ENCODE peak calls at places on chromosome 13, in ten cellular contexts. One of them, this sample, is unnamed.

GRCh38 chr13:44306401-44307192 is 67.0 kb upstream of the SERP2 start:
- DNase-seq in fibroblast of lung: peak
- DNase-seq in keratinocyte: no peak
- DNase-seq in GM04503: peak
- DNase-seq in activated CD4-positive, alpha-beta memory T cell treated with anti-CD3 and anti-CD28 coated beads for 36 hours: no peak
- DNase-seq in mucosa of gallbladder: peak
- DNase-seq in naive thymus-derived CD4-positive, alpha-beta T cell: no peak
- DNase-seq in foreskin keratinocyte: peak
- DNase-seq in occipital lobe: no peak
- DNase-seq in H9: peak
- DNase-seq in this sample: no peak

GRCh38 chr13:74193391-74193790 is 59.2 kb upstream of the KLF12 start:
- DNase-seq in activated CD4-positive, alpha-beta memory T cell treated with anti-CD3 and anti-CD28 coated beads for 36 hours: no peak
- DNase-seq in keratinocyte: no peak
- DNase-seq in fibroblast of lung: no peak
- DNase-seq in naive thymus-derived CD4-positive, alpha-beta T cell: no peak
- DNase-seq in GM04503: no peak
- DNase-seq in H9: no peak
- DNase-seq in mucosa of gallbladder: no peak
- DNase-seq in occipital lobe: no peak
- DNase-seq in foreskin keratinocyte: no peak
- DNase-seq in this sample: no peak

GRCh38 chr13:110341445-110342247 is 34.6 kb downstream of the COL4A2 start:
- DNase-seq in GM04503: no peak
- DNase-seq in mucosa of gallbladder: peak
- DNase-seq in naive thymus-derived CD4-positive, alpha-beta T cell: no peak
- DNase-seq in foreskin keratinocyte: no peak
- DNase-seq in H9: no peak
- DNase-seq in fibroblast of lung: peak
- DNase-seq in occipital lobe: no peak
- DNase-seq in keratinocyte: no peak
- DNase-seq in activated CD4-positive, alpha-beta memory T cell treated with anti-CD3 and anti-CD28 coated beads for 36 hours: no peak
- DNase-seq in this sample: no peak

GRCh38 chr13:105343134-105343806 is 1192.2 kb downstream of the EFNB2 start:
- DNase-seq in GM04503: no peak
- DNase-seq in H9: no peak
- DNase-seq in occipital lobe: no peak
- DNase-seq in foreskin keratinocyte: no peak
- DNase-seq in mucosa of gallbladder: no peak
- DNase-seq in naive thymus-derived CD4-positive, alpha-beta T cell: no peak
- DNase-seq in fibroblast of lung: peak
- DNase-seq in keratinocyte: no peak
- DNase-seq in activated CD4-positive, alpha-beta memory T cell treated with anti-CD3 and anti-CD28 coated beads for 36 hours: no peak
- DNase-seq in this sample: no peak

GRCh38 chr13:106038752-106039151 is 496.7 kb downstream of the EFNB2 start:
- DNase-seq in foreskin keratinocyte: peak
- DNase-seq in fibroblast of lung: peak
- DNase-seq in occipital lobe: no peak
- DNase-seq in mucosa of gallbladder: no peak
- DNase-seq in keratinocyte: peak
- DNase-seq in H9: no peak
- DNase-seq in naive thymus-derived CD4-positive, alpha-beta T cell: no peak
- DNase-seq in GM04503: peak
- DNase-seq in activated CD4-positive, alpha-beta memory T cell treated with anti-CD3 and anti-CD28 coated beads for 36 hours: no peak
- DNase-seq in this sample: no peak

GRCh38 chr13:74093691-74094090 is 40.5 kb downstream of the KLF12 start:
- DNase-seq in mucosa of gallbladder: no peak
- DNase-seq in GM04503: no peak
- DNase-seq in activated CD4-positive, alpha-beta memory T cell treated with anti-CD3 and anti-CD28 coated beads for 36 hours: no peak
- DNase-seq in H9: no peak
- DNase-seq in occipital lobe: no peak
- DNase-seq in naive thymus-derived CD4-positive, alpha-beta T cell: no peak
- DNase-seq in fibroblast of lung: peak
- DNase-seq in foreskin keratinocyte: no peak
- DNase-seq in keratinocyte: no peak
- DNase-seq in this sample: no peak

GRCh38 chr13:110680852-110681251 is 25.1 kb downstream of the CARS2 start:
- DNase-seq in GM04503: no peak
- DNase-seq in activated CD4-positive, alpha-beta memory T cell treated with anti-CD3 and anti-CD28 coated beads for 36 hours: no peak
- DNase-seq in H9: peak
- DNase-seq in keratinocyte: no peak
- DNase-seq in fibroblast of lung: no peak
- DNase-seq in occipital lobe: no peak
- DNase-seq in naive thymus-derived CD4-positive, alpha-beta T cell: no peak
- DNase-seq in foreskin keratinocyte: no peak
- DNase-seq in mucosa of gallbladder: no peak
- DNase-seq in this sample: no peak

GRCh38 chr13:31413531-31413930 is 213.8 kb downstream of the B3GLCT start:
- DNase-seq in GM04503: no peak
- DNase-seq in activated CD4-positive, alpha-beta memory T cell treated with anti-CD3 and anti-CD28 coated beads for 36 hours: no peak
- DNase-seq in foreskin keratinocyte: no peak
- DNase-seq in mucosa of gallbladder: no peak
- DNase-seq in keratinocyte: no peak
- DNase-seq in occipital lobe: no peak
- DNase-seq in naive thymus-derived CD4-positive, alpha-beta T cell: no peak
- DNase-seq in fibroblast of lung: no peak
- DNase-seq in H9: no peak
- DNase-seq in this sample: no peak

GRCh38 chr13:21670006-21670882 is 629 bp upstream of the FGF9 start:
- DNase-seq in fibroblast of lung: peak
- DNase-seq in GM04503: no peak
- DNase-seq in mucosa of gallbladder: peak
- DNase-seq in keratinocyte: no peak
- DNase-seq in foreskin keratinocyte: peak
- DNase-seq in naive thymus-derived CD4-positive, alpha-beta T cell: peak
- DNase-seq in occipital lobe: peak
- DNase-seq in H9: peak
- DNase-seq in activated CD4-positive, alpha-beta memory T cell treated with anti-CD3 and anti-CD28 coated beads for 36 hours: peak
- DNase-seq in this sample: peak

GRCh38 chr13:33441015-33441414 is 155.5 kb upstream of the STARD13 start:
- DNase-seq in H9: peak
- DNase-seq in foreskin keratinocyte: peak
- DNase-seq in mucosa of gallbladder: no peak
- DNase-seq in naive thymus-derived CD4-positive, alpha-beta T cell: no peak
- DNase-seq in GM04503: no peak
- DNase-seq in activated CD4-positive, alpha-beta memory T cell treated with anti-CD3 and anti-CD28 coated beads for 36 hours: no peak
- DNase-seq in fibroblast of lung: peak
- DNase-seq in keratinocyte: no peak
- DNase-seq in occipital lobe: no peak
- DNase-seq in this sample: no peak

GRCh38 chr13:31627097-31627496 is 112.2 kb upstream of the RXFP2 start:
- DNase-seq in activated CD4-positive, alpha-beta memory T cell treated with anti-CD3 and anti-CD28 coated beads for 36 hours: no peak
- DNase-seq in GM04503: no peak
- DNase-seq in keratinocyte: no peak
- DNase-seq in naive thymus-derived CD4-positive, alpha-beta T cell: no peak
- DNase-seq in foreskin keratinocyte: no peak
- DNase-seq in fibroblast of lung: peak
- DNase-seq in H9: no peak
- DNase-seq in mucosa of gallbladder: no peak
- DNase-seq in occipital lobe: no peak
- DNase-seq in this sample: no peak

This sample was measured in NCI-H510A.